ENCODE peak calls at places on chromosome 9, in eight cellular contexts. Q, H, T, D, N, J, Z and R are unnamed samples.

GRCh38 chr9:130901498-130902203 is 5.0 kb upstream of the QRFP start:
- DNase-seq in D (no peak), Z (no peak), N (no peak), Q (no peak), T (no peak), J (no peak), H (no peak), R (no peak)

GRCh38 chr9:112489039-112489546 is 2.5 kb downstream of the KIAA1958 start:
- DNase-seq in J (no peak), D (no peak), T (no peak), H (no peak), Z (peak), N (no peak), Q (no peak), R (no peak)

GRCh38 chr9:137456061-137456863 is 2.9 kb downstream of the NSMF start:
- DNase-seq in D (no peak), H (no peak), Z (no peak), Q (no peak), N (no peak), J (no peak), T (no peak), R (no peak)

GRCh38 chr9:130225586-130225985 is 40.0 kb upstream of the HMCN2 start:
- DNase-seq in T (no peak), N (no peak), Q (no peak), D (no peak), H (no peak), Z (no peak), J (no peak), R (no peak)

GRCh38 chr9:89680547-89681467 is 76.0 kb downstream of the GADD45G start:
- DNase-seq in Z (no peak), N (no peak), T (no peak), Q (no peak), J (no peak), D (no peak), H (no peak), R (no peak)

GRCh38 chr9:123287639-123288038 is 19.3 kb upstream of the STRBP start:
- DNase-seq in T (no peak), N (no peak), Q (no peak), J (no peak), D (no peak), H (no peak), Z (no peak), R (no peak)

GRCh38 chr9:104177003-104177611 is 83.0 kb downstream of the SMC2 start:
- DNase-seq in D (no peak), N (no peak), H (no peak), Z (no peak), Q (no peak), J (no peak), T (no peak), R (no peak)

GRCh38 chr9:6473149-6473548 is 60.1 kb downstream of the UHRF2 start:
- DNase-seq in Z (no peak), Q (no peak), N (no peak), T (no peak), D (no peak), H (no peak), J (no peak), R (no peak)

GRCh38 chr9:30796806-30797205 is 1587.6 kb upstream of the ACO1 start:
- DNase-seq in Q (no peak), J (no peak), Z (no peak), H (no peak), N (no peak), D (no peak), T (no peak), R (no peak)

GRCh38 chr9:114722937-114723620 is 41.1 kb upstream of the TEX48 start:
- DNase-seq in Q (no peak), N (no peak), D (no peak), Z (no peak), H (no peak), T (no peak), J (no peak), R (no peak)

GRCh38 chr9:113614843-113615648 is 151.5 kb downstream of the RGS3 start:
- DNase-seq in J (no peak), H (no peak), D (no peak), Q (no peak), T (no peak), Z (no peak), N (peak), R (peak)

GRCh38 chr9:121242219-121242954 is 25.6 kb upstream of the GSN start:
- DNase-seq in N (peak), D (no peak), Q (no peak), T (no peak), H (no peak), J (no peak), Z (no peak), R (no peak)

GRCh38 chr9:2448193-2448738 is 173.3 kb upstream of the VLDLR start:
- DNase-seq in Q (no peak), J (no peak), Z (no peak), D (no peak), N (no peak), H (no peak), T (no peak), R (no peak)

GRCh38 chr9:131379056-131379455 is 14.8 kb upstream of the PRRC2B start:
- DNase-seq in T (no peak), D (no peak), N (no peak), J (no peak), Q (no peak), Z (no peak), H (no peak), R (no peak)

GRCh38 chr9:125522328-125522725 is 184.7 kb downstream of the MAPKAP1 start:
- DNase-seq in Q (no peak), Z (no peak), J (no peak), D (no peak), N (peak), H (no peak), T (no peak), R (peak)

GRCh38 chr9:136687721-136688223 is 515 bp upstream of the AGPAT2 start:
- DNase-seq in D (peak), T (no peak), Z (no peak), N (no peak), H (no peak), Q (no peak), J (no peak), R (peak)

GRCh38 chr9:77911928-77912327 is 119.7 kb downstream of the GNAQ start:
- DNase-seq in N (no peak), H (no peak), T (no peak), Q (no peak), D (no peak), J (no peak), Z (no peak), R (no peak)

GRCh38 chr9:38333047-38333446 is 59.5 kb upstream of the ALDH1B1 start:
- DNase-seq in N (no peak), H (no peak), J (no peak), D (no peak), T (no peak), Q (no peak), Z (no peak), R (no peak)

GRCh38 chr9:93093449-93094293 is 2.3 kb upstream of the CARD19 start:
- DNase-seq in H (no peak), J (no peak), T (no peak), Q (no peak), N (no peak), Z (no peak), D (no peak), R (peak)

GRCh38 chr9:113484258-113484730 is 20.8 kb downstream of the RGS3 start:
- DNase-seq in N (no peak), J (no peak), D (no peak), T (no peak), Z (no peak), H (no peak), Q (no peak), R (peak)

GRCh38 chr9:107465467-107466451 is 23.8 kb downstream of the KLF4 start:
- DNase-seq in N (peak), D (peak), J (no peak), Z (peak), H (peak), Q (peak), T (no peak), R (peak)